ENCODE peak calls at places on chromosomes 16 and 17, in nine cellular contexts. D is cardiac muscle cell; C is heart right ventricle; M is adrenal gland; O is body of pancreas; F is effector memory CD4-positive, alpha-beta T cell; S is naive thymus-derived CD4-positive, alpha-beta T cell; W is stomach; U is psoas muscle. G is an unnamed sample.

GRCh38 chr16:67014641-67015315 is 14.2 kb upstream of the CBFB start:
- DNase-seq in D (no peak), C (no peak), M (no peak), O (no peak), F (no peak), S (no peak), W (no peak), U (no peak), G (no peak)

GRCh38 chr16:88108762-88109161 is 157.5 kb downstream of the BANP start:
- DNase-seq in D (no peak), C (no peak), M (no peak), O (no peak), F (no peak), S (no peak), W (no peak), U (no peak), G (no peak)

GRCh38 chr17:40035162-40035559 is 19.0 kb downstream of the MED24 start:
- DNase-seq in D (peak; percentile 76), C (no peak), M (no peak), O (no peak), F (no peak), S (no peak), W (no peak), U (no peak), G (no peak)

GRCh38 chr17:63843387-63844292 is 1.2 kb upstream of the SMARCD2 start:
- DNase-seq in D (no peak), C (peak; percentile 55), M (peak; percentile 78), O (peak; percentile 45), F (no peak), S (peak; percentile 32), W (peak; percentile 41), U (peak; percentile 61), G (no peak)

GRCh38 chr16:75064403-75065148 is 52.0 kb downstream of the LDHD start:
- DNase-seq in D (no peak), C (no peak), M (no peak), O (no peak), F (no peak), S (peak; percentile 10), W (peak; percentile 76), U (no peak), G (peak; percentile 15)

GRCh38 chr16:84884311-84885023 is 64.7 kb downstream of the CRISPLD2 start:
- DNase-seq in D (peak; percentile 10), C (peak; percentile 26), M (peak; percentile 23), O (peak; percentile 20), F (no peak), S (no peak), W (peak; percentile 53), U (no peak), G (no peak)

GRCh38 chr17:9002610-9003354 is 18.5 kb upstream of the NTN1 start:
- DNase-seq in D (peak; percentile 37), C (no peak), M (no peak), O (peak; percentile 34), F (no peak), S (no peak), W (no peak), U (peak; percentile 27), G (no peak)

GRCh38 chr17:41639492-41640473 is 15.4 kb upstream of the KRT17 start:
- DNase-seq in D (no peak), C (no peak), M (no peak), O (no peak), F (no peak), S (no peak), W (no peak), U (no peak), G (no peak)

GRCh38 chr17:65553009-65553645 is 8.3 kb downstream of the AXIN2 start:
- DNase-seq in D (no peak), C (no peak), M (no peak), O (no peak), F (no peak), S (no peak), W (no peak), U (no peak), G (no peak)

GRCh38 chr17:71023631-71024030 is 854.3 kb downstream of the KCNJ2 start:
- DNase-seq in D (peak; percentile 75), C (no peak), M (no peak), O (no peak), F (no peak), S (no peak), W (no peak), U (no peak), G (no peak)

GRCh38 chr17:37338847-37339246 is 36.9 kb upstream of the C17orf78 start:
- DNase-seq in D (no peak), C (no peak), M (no peak), O (no peak), F (no peak), S (no peak), W (no peak), U (no peak), G (no peak)

DNA sequence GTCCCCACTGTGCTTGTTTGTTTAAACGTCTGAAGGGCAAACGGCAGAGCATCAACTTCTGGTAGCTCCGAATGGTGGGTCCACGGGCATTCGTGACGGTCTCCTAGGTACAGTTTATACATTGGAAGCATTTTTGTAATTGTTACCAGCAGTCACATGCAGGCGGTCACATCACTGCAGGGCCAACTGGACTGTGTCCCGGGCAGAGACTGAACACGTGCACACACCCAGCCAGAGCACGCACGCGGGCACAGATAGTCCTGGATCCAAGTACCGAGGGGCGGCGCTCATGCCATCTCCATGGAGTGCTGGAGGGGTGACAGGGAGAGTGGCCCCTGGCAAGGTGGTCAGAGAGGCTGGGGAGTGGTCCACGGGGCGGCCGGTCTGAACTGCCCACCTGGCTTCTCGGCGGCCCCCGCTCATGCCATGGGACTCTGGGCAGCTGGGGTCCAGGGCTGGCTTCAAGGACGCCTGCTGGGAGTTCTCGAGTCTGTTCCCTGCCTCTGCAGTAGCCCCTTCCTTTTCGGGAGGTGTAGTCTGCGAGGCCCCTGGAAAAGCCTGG is 34.2 kb downstream of the BAIAP2 start:
- DNase-seq in D (no peak), C (no peak), M (no peak), O (peak; percentile 82), F (no peak), S (no peak), W (peak; percentile 86), U (no peak), G (no peak)
- H3K4me1 ChIP-seq in D (peaks cover 3% of the 10 kb centered on the region), C (peaks cover 18% of the 10 kb centered on the region), M (no peaks in the 10 kb centered on the region), O (peaks cover 21% of the 10 kb centered on the region), F (no peaks in the 10 kb centered on the region), S (no peaks in the 10 kb centered on the region), W (peaks cover 82% of the 10 kb centered on the region), U (peaks cover 5% of the 10 kb centered on the region), G (no peaks in the 10 kb centered on the region)

DNA sequence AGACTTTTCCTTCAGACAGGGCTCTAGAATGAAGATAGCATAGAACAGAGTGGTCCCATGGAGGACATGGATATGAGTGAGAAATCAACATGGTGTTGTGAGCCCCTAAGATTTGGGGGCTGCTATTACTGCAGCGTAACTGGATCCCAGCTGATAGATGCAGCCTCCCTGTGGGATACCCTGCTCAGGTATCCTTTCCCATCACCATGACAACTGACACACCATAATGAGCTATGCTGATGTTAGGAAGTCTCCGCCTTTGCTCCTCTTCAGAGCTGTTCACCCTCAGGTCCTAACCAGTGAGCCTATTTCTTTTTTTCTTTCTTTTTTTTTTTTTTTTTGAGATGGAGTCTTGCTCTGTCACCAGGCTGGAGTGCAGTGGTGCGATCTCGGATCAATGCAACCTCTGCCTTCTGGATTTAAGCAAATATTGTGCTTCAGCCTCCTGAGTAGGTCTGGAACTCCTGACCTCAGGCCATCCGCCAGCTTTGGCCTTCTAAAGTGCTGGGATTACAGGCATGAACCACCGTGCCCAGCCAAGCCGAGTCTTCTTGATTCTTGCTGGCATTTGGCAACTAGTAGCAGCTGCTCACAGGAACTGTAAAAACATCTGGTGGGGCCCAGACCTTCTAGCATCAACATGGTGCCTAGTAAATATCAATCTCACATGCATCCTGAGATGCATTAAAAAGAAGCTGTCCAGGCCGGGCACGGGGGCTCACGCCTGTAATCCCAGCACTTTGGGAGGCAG is 17.1 kb downstream of the STX4 start:
- DNase-seq in D (no peak), C (no peak), M (no peak), O (no peak), F (no peak), S (no peak), W (no peak), U (no peak), G (no peak)
- H3K27ac ChIP-seq in D (no peak overlapping the region), C (no peak overlapping the region), M (no peak overlapping the region), O (no peak overlapping the region), F (no peak overlapping the region), S (no peak overlapping the region), W (no peak overlapping the region), U (no peak overlapping the region), G (no peak overlapping the region)

DNA sequence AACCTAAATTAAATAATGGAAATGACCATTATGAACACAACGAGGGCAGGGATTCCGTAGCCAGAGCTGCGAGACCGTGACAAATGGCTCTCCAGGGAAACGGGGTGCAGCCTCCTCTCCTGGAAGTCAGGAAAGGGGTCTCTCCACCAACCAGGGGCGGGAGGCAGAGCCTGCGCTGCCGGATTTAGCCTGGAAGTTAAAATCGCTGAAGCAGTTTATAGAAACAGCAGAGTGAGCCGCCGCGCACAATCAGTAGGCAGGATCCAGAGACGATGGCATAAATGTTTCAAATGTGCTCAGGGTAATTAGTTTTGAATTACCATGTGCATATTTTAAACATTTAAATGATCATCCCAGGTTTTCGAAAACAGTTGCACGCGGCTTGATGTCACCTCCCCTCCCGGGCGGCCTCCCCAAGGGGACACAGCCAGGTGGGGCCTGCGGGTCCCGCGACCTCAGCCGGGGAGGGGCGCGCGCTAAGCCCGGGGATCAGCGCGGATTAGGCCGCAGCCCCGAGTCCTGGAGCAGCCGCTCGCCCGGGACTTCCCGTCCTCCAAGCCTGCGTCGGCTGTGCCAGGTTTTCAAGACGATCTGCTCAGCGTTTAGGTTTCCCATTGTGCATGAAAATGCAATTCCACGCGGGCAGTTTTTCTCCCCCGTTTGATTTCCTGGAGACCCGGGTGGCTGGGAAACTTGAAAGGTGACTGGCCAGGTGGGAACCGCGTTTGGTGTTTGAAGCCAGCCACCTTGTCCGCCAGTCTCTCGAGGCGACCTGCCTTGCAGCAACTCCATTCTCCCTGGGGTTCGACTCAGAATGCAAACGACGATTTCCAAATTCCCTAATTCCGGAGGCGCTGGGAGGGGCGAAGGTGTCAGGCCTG is 78.3 kb downstream of the RPA1 start:
- DNase-seq in D (peak; percentile 28), C (no peak), M (no peak), O (no peak), F (no peak), S (peak; percentile 9), W (no peak), U (peak; percentile 27), G (no peak)
- H3K4me3 ChIP-seq in D (peak overlapping the region; percentile 22), C (peak overlapping the region; percentile 48), M (peak overlapping the region; percentile 25), O (no peak overlapping the region), F (peak overlapping the region; percentile 48), S (peak overlapping the region; percentile 36), W (peak overlapping the region; percentile 25), U (peak overlapping the region; percentile 59), G (peak overlapping the region; percentile 43)

GRCh38 chr16:54351171-54351570 is 64.6 kb upstream of the IRX3 start:
- DNase-seq in D (no peak), C (no peak), M (no peak), O (no peak), F (no peak), S (no peak), W (no peak), U (no peak), G (no peak)
- H3K4me1 ChIP-seq in D (no peaks in the 10 kb centered on the region), C (no peaks in the 10 kb centered on the region), M (no peaks in the 10 kb centered on the region), O (no peaks in the 10 kb centered on the region), F (no peaks in the 10 kb centered on the region), S (no peaks in the 10 kb centered on the region), W (no peaks in the 10 kb centered on the region), U (no peaks in the 10 kb centered on the region), G (no peaks in the 10 kb centered on the region)